ENCODE peak calls at places on chromosomes 7 and 10, in eight cellular contexts. One of them, this sample, is unnamed.

GRCh38 chr10:85542149-85542548 is 824.4 kb downstream of the GRID1 start:
- DNase-seq in stimulated activated CD4-positive, alpha-beta T cell treated with anti-CD3 and anti-CD28 coated beads, Interleukin-4, amount 100 ng/mL, for 48 hours: no peak
- DNase-seq in OCI-LY7: no peak
- DNase-seq in cardiac septum: no peak
- DNase-seq in left cardiac atrium: no peak
- DNase-seq in myocyte: no peak
- DNase-seq in IMR-90: no peak
- DNase-seq in Kasumi-1: no peak
- DNase-seq in this sample: no peak

GRCh38 chr7:29642494-29643155 is 79.0 kb downstream of the PRR15 start:
- DNase-seq in myocyte: no peak
- DNase-seq in Kasumi-1: no peak
- DNase-seq in IMR-90: no peak
- DNase-seq in left cardiac atrium: no peak
- DNase-seq in cardiac septum: no peak
- DNase-seq in stimulated activated CD4-positive, alpha-beta T cell treated with anti-CD3 and anti-CD28 coated beads, Interleukin-4, amount 100 ng/mL, for 48 hours: no peak
- DNase-seq in OCI-LY7: no peak
- DNase-seq in this sample: no peak

GRCh38 chr10:62426086-62426485 is 51.9 kb downstream of the ZNF365 start:
- DNase-seq in IMR-90: peak; percentile 60
- DNase-seq in stimulated activated CD4-positive, alpha-beta T cell treated with anti-CD3 and anti-CD28 coated beads, Interleukin-4, amount 100 ng/mL, for 48 hours: peak; percentile 32
- DNase-seq in OCI-LY7: no peak
- DNase-seq in cardiac septum: no peak
- DNase-seq in left cardiac atrium: no peak
- DNase-seq in Kasumi-1: no peak
- DNase-seq in myocyte: peak; percentile 76
- DNase-seq in this sample: no peak

GRCh38 chr10:31526178-31526577 is 207.2 kb downstream of the ZEB1 start:
- DNase-seq in OCI-LY7: no peak
- DNase-seq in cardiac septum: no peak
- DNase-seq in myocyte: no peak
- DNase-seq in left cardiac atrium: no peak
- DNase-seq in Kasumi-1: no peak
- DNase-seq in IMR-90: no peak
- DNase-seq in stimulated activated CD4-positive, alpha-beta T cell treated with anti-CD3 and anti-CD28 coated beads, Interleukin-4, amount 100 ng/mL, for 48 hours: no peak
- DNase-seq in this sample: no peak

GRCh38 chr10:988667-989545 is 672 bp downstream of the GTPBP4 start:
- DNase-seq in Kasumi-1: no peak
- DNase-seq in OCI-LY7: no peak
- DNase-seq in IMR-90: peak; percentile 28
- DNase-seq in myocyte: no peak
- DNase-seq in left cardiac atrium: no peak
- DNase-seq in cardiac septum: peak; percentile 12
- DNase-seq in stimulated activated CD4-positive, alpha-beta T cell treated with anti-CD3 and anti-CD28 coated beads, Interleukin-4, amount 100 ng/mL, for 48 hours: peak; percentile 6
- DNase-seq in this sample: no peak

GRCh38 chr7:159109092-159110035 is 35.3 kb downstream of the VIPR2 start:
- DNase-seq in stimulated activated CD4-positive, alpha-beta T cell treated with anti-CD3 and anti-CD28 coated beads, Interleukin-4, amount 100 ng/mL, for 48 hours: no peak
- DNase-seq in cardiac septum: peak; percentile 49
- DNase-seq in left cardiac atrium: no peak
- DNase-seq in Kasumi-1: no peak
- DNase-seq in myocyte: no peak
- DNase-seq in IMR-90: no peak
- DNase-seq in OCI-LY7: no peak
- DNase-seq in this sample: no peak

GRCh38 chr7:81937091-81937490 is 167.2 kb upstream of the HGF start:
- DNase-seq in stimulated activated CD4-positive, alpha-beta T cell treated with anti-CD3 and anti-CD28 coated beads, Interleukin-4, amount 100 ng/mL, for 48 hours: no peak
- DNase-seq in left cardiac atrium: no peak
- DNase-seq in Kasumi-1: no peak
- DNase-seq in cardiac septum: no peak
- DNase-seq in IMR-90: peak; percentile 8
- DNase-seq in myocyte: peak; percentile 9
- DNase-seq in OCI-LY7: no peak
- DNase-seq in this sample: no peak

GRCh38 chr7:25951414-25952276 is 200.4 kb upstream of the NFE2L3 start:
- DNase-seq in OCI-LY7: no peak
- DNase-seq in IMR-90: no peak
- DNase-seq in cardiac septum: no peak
- DNase-seq in Kasumi-1: no peak
- DNase-seq in myocyte: no peak
- DNase-seq in stimulated activated CD4-positive, alpha-beta T cell treated with anti-CD3 and anti-CD28 coated beads, Interleukin-4, amount 100 ng/mL, for 48 hours: no peak
- DNase-seq in left cardiac atrium: no peak
- DNase-seq in this sample: peak; percentile 42

GRCh38 chr10:43254199-43254730 is 12.6 kb downstream of the RASGEF1A start:
- DNase-seq in myocyte: no peak
- DNase-seq in Kasumi-1: no peak
- DNase-seq in stimulated activated CD4-positive, alpha-beta T cell treated with anti-CD3 and anti-CD28 coated beads, Interleukin-4, amount 100 ng/mL, for 48 hours: no peak
- DNase-seq in IMR-90: no peak
- DNase-seq in cardiac septum: no peak
- DNase-seq in left cardiac atrium: peak; percentile 16
- DNase-seq in OCI-LY7: no peak
- DNase-seq in this sample: no peak

GRCh38 chr10:11261143-11261542 is 243.5 kb downstream of the CELF2 start:
- DNase-seq in cardiac septum: no peak
- DNase-seq in stimulated activated CD4-positive, alpha-beta T cell treated with anti-CD3 and anti-CD28 coated beads, Interleukin-4, amount 100 ng/mL, for 48 hours: no peak
- DNase-seq in OCI-LY7: no peak
- DNase-seq in IMR-90: no peak
- DNase-seq in Kasumi-1: no peak
- DNase-seq in myocyte: no peak
- DNase-seq in left cardiac atrium: no peak
- DNase-seq in this sample: no peak

GRCh38 chr7:141649865-141650499 is 52.0 kb downstream of the DENND11 start:
- DNase-seq in cardiac septum: no peak
- DNase-seq in stimulated activated CD4-positive, alpha-beta T cell treated with anti-CD3 and anti-CD28 coated beads, Interleukin-4, amount 100 ng/mL, for 48 hours: no peak
- DNase-seq in IMR-90: peak; percentile 88
- DNase-seq in OCI-LY7: peak; percentile 41
- DNase-seq in left cardiac atrium: peak; percentile 63
- DNase-seq in Kasumi-1: peak; percentile 91
- DNase-seq in myocyte: peak; percentile 88
- DNase-seq in this sample: peak; percentile 74

GRCh38 chr10:76492678-76493472 is 1061.5 kb downstream of the LRMDA start:
- DNase-seq in left cardiac atrium: no peak
- DNase-seq in cardiac septum: no peak
- DNase-seq in myocyte: no peak
- DNase-seq in Kasumi-1: no peak
- DNase-seq in OCI-LY7: no peak
- DNase-seq in IMR-90: no peak
- DNase-seq in stimulated activated CD4-positive, alpha-beta T cell treated with anti-CD3 and anti-CD28 coated beads, Interleukin-4, amount 100 ng/mL, for 48 hours: no peak
- DNase-seq in this sample: no peak